ENCODE peak calls at places on chromosomes 2 and 18, in six cellular contexts. H is IMR-90; U is neural crest cell; V is RWPE1; P is CD8-positive, alpha-beta T cell; Q is lower lobe of right lung. N is an unnamed sample.

GRCh38 chr2:97849881-97850540 is 136.6 kb downstream of the ZAP70 start:
- DNase-seq in H (peak), U (no peak), V (peak), P (no peak), Q (no peak), N (no peak)

GRCh38 chr2:109217362-109218086 is 88.5 kb downstream of the SH3RF3 start:
- DNase-seq in H (peak), U (no peak), V (no peak), P (no peak), Q (no peak), N (no peak)

GRCh38 chr18:3248062-3248669 is 565 bp downstream of the MYL12A start:
- DNase-seq in H (peak), U (peak), V (no peak), P (no peak), Q (no peak), N (peak)

GRCh38 chr2:28652217-28652616 is 99.4 kb upstream of the PPP1CB start:
- DNase-seq in H (peak), U (no peak), V (no peak), P (no peak), Q (no peak), N (no peak)

GRCh38 chr2:32591669-32592463 is 36.0 kb upstream of the TTC27 start:
- DNase-seq in H (peak), U (no peak), V (no peak), P (no peak), Q (no peak), N (no peak)

GRCh38 chr2:45855374-45855773 is 203.9 kb downstream of the PRKCE start:
- DNase-seq in H (peak), U (no peak), V (no peak), P (no peak), Q (no peak), N (no peak)

GRCh38 chr2:68835636-68836035 is 35.6 kb downstream of the BMP10 start:
- DNase-seq in H (no peak), U (no peak), V (no peak), P (no peak), Q (no peak), N (no peak)

GRCh38 chr18:47901624-47902362 is 28.7 kb downstream of the SMAD2 start:
- DNase-seq in H (no peak), U (no peak), V (no peak), P (no peak), Q (no peak), N (no peak)

GRCh38 chr2:140990416-140990815 is 1140.4 kb downstream of the LRP1B start:
- DNase-seq in H (peak), U (no peak), V (no peak), P (no peak), Q (no peak), N (no peak)

GRCh38 chr2:29323301-29323700 is 208.1 kb downstream of the CLIP4 start:
- DNase-seq in H (no peak), U (no peak), V (no peak), P (no peak), Q (no peak), N (no peak)

GRCh38 chr2:119011162-119011909 is 69.3 kb downstream of the MARCO start:
- DNase-seq in H (peak), U (peak), V (peak), P (no peak), Q (peak), N (peak)

GRCh38 chr2:54666131-54666637 is 57.3 kb upstream of the EML6 start:
- DNase-seq in H (peak), U (no peak), V (no peak), P (no peak), Q (no peak), N (no peak)

GRCh38 chr2:57877811-57878572 is 168.6 kb upstream of the VRK2 start:
- DNase-seq in H (no peak), U (no peak), V (no peak), P (no peak), Q (no peak), N (peak)

GRCh38 chr2:60351802-60352201 is 201.7 kb downstream of the BCL11A start:
- DNase-seq in H (no peak), U (no peak), V (no peak), P (no peak), Q (no peak), N (no peak)

GRCh38 chr2:20609995-20610357 is 40.9 kb downstream of the HS1BP3 start:
- DNase-seq in H (no peak), U (no peak), V (no peak), P (no peak), Q (no peak), N (peak)

GRCh38 chr2:2318949-2319348 is 12.1 kb downstream of the MYT1L start:
- DNase-seq in H (no peak), U (no peak), V (no peak), P (no peak), Q (no peak), N (no peak)

GRCh38 chr2:240468300-240469238 is 33.1 kb downstream of the GPC1 start:
- DNase-seq in H (no peak), U (peak), V (no peak), P (no peak), Q (no peak), N (peak)

GRCh38 chr2:190119257-190119656 is 56.7 kb upstream of the MSTN start:
- DNase-seq in H (no peak), U (no peak), V (no peak), P (no peak), Q (peak), N (peak)

GRCh38 chr18:40583671-40584070 is 1371.4 kb upstream of the PIK3C3 start:
- DNase-seq in H (no peak), U (no peak), V (no peak), P (no peak), Q (peak), N (no peak)

GRCh38 chr2:119423041-119423440 is 8.6 kb upstream of the TMEM37 start:
- DNase-seq in H (no peak), U (no peak), V (no peak), P (no peak), Q (no peak), N (no peak)

GRCh38 chr2:68000170-68000825 is 62.5 kb downstream of the C1D start:
- DNase-seq in H (peak), U (no peak), V (no peak), P (no peak), Q (no peak), N (no peak)

GRCh38 chr2:215728504-215729065 is 284.8 kb downstream of the MREG start:
- DNase-seq in H (peak), U (no peak), V (peak), P (no peak), Q (peak), N (no peak)

GRCh38 chr2:12613137-12613912 is 103.4 kb upstream of the TRIB2 start:
- DNase-seq in H (no peak), U (no peak), V (no peak), P (no peak), Q (no peak), N (no peak)

GRCh38 chr18:3447035-3447894 is 2.7 kb upstream of the TGIF1 start:
- DNase-seq in H (peak), U (peak), V (peak), P (no peak), Q (peak), N (no peak)

GRCh38 chr2:235098273-235098672 is 146.5 kb downstream of the SH3BP4 start:
- DNase-seq in H (no peak), U (no peak), V (no peak), P (no peak), Q (no peak), N (no peak)

GRCh38 chr2:10905006-10905871 is 6.5 kb upstream of the KCNF1 start:
- DNase-seq in H (no peak), U (no peak), V (no peak), P (no peak), Q (no peak), N (no peak)

GRCh38 chr18:45731706-45732105 is 7.7 kb downstream of the SLC14A1 start:
- DNase-seq in H (no peak), U (no peak), V (no peak), P (no peak), Q (no peak), N (no peak)

GRCh38 chr2:69132960-69133590 is 120.1 kb downstream of the ANTXR1 start:
- DNase-seq in H (peak), U (no peak), V (no peak), P (no peak), Q (no peak), N (no peak)

GRCh38 chr2:146844226-146844990 is 1000.4 kb upstream of the ACVR2A start:
- DNase-seq in H (peak), U (no peak), V (peak), P (no peak), Q (no peak), N (no peak)

GRCh38 chr2:70850905-70851304 is 15.3 kb upstream of the CD207 start:
- DNase-seq in H (no peak), U (no peak), V (no peak), P (no peak), Q (no peak), N (no peak)

GRCh38 chr2:12071343-12071742 is 324.9 kb downstream of the LPIN1 start:
- DNase-seq in H (no peak), U (no peak), V (no peak), P (no peak), Q (no peak), N (no peak)

GRCh38 chr18:74598350-74599001 is 806 bp downstream of the ZNF407 start:
- DNase-seq in H (peak), U (peak), V (peak), P (peak), Q (peak), N (peak)

GRCh38 chr2:240586919-240587800 is 626 bp downstream of the CAPN10 start:
- DNase-seq in H (no peak), U (no peak), V (no peak), P (peak), Q (peak), N (peak)

GRCh38 chr18:25453556-25454269 is 101.7 kb upstream of the ZNF521 start:
- DNase-seq in H (peak), U (no peak), V (no peak), P (no peak), Q (no peak), N (no peak)

GRCh38 chr18:76524477-76524876 is 29.4 kb upstream of the ZNF516 start:
- DNase-seq in H (no peak), U (no peak), V (no peak), P (no peak), Q (no peak), N (no peak)

GRCh38 chr2:228841877-228842276 is 429.2 kb downstream of the PID1 start:
- DNase-seq in H (no peak), U (no peak), V (no peak), P (no peak), Q (no peak), N (no peak)

GRCh38 chr2:18339326-18339725 is 221.1 kb downstream of the RDH14 start:
- DNase-seq in H (peak), U (no peak), V (no peak), P (no peak), Q (no peak), N (no peak)

DNA sequence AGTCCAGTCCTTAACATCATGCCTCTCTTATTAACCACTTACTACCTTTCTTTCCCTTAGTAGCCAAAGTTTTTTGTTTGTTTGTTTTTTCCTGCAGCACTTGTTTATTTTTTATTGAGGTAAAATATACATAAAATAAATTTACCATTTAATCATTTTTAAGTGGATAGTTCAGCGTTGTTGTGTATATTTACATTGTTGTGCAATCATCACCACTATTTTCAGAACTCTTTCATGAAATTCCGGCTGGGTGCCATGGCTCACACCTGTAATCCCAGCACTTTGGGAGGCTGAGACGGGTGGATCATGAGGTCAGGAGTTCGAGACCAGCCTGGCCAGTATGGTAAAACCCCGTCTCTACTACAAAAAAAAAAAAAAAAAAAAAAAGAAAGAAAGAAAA is 38.1 kb upstream of the LHCGR start:
- DNase-seq in H (no peak), U (no peak), V (no peak), P (no peak), Q (no peak), N (no peak)
- TF ChIP-seq CTCF in H (no peak), U (no peak), V (no peak), P (no peak), Q (no peak), N (no peak)

GRCh38 chr2:88880441-88880953 is 189.0 kb downstream of the RPIA start:
- DNase-seq in H (peak), U (no peak), V (peak), P (no peak), Q (no peak), N (no peak)
- TF ChIP-seq CTCF in H (peak), U (peak), V (peak), P (peak), Q (peak), N (peak)

GRCh38 chr2:159774370-159774990 is 23.5 kb downstream of the CD302 start:
- DNase-seq in H (no peak), U (no peak), V (no peak), P (no peak), Q (no peak), N (no peak)

GRCh38 chr2:159773426-159773825 is 24.6 kb downstream of the CD302 start:
- DNase-seq in H (peak), U (no peak), V (no peak), P (no peak), Q (no peak), N (no peak)

GRCh38 chr2:159773876-159774275 is 24.1 kb downstream of the CD302 start:
- DNase-seq in H (peak), U (no peak), V (no peak), P (no peak), Q (no peak), N (no peak)

GRCh38 chr2:159775006-159775405 is 23.0 kb downstream of the CD302 start:
- DNase-seq in H (peak), U (no peak), V (no peak), P (no peak), Q (no peak), N (no peak)

GRCh38 chr2:159776321-159776720 is 21.7 kb downstream of the CD302 start:
- DNase-seq in H (no peak), U (no peak), V (no peak), P (no peak), Q (no peak), N (no peak)
- TF ChIP-seq CTCF in H (peak), U (peak), V (no peak), P (no peak), Q (no peak), N (no peak)

GRCh38 chr18:62523255-62523588 is 397 bp downstream of the ZCCHC2 start:
- DNase-seq in H (no peak), U (no peak), V (no peak), P (no peak), Q (no peak), N (no peak)

GRCh38 chr18:62521082-62521481 is 1.7 kb upstream of the ZCCHC2 start:
- DNase-seq in H (no peak), U (no peak), V (no peak), P (no peak), Q (no peak), N (no peak)

GRCh38 chr18:62521588-62521987 is 1.2 kb upstream of the ZCCHC2 start:
- DNase-seq in H (no peak), U (no peak), V (no peak), P (no peak), Q (no peak), N (no peak)

GRCh38 chr18:62522510-62523254 is at the start of gene ZCCHC2:
- DNase-seq in H (peak), U (peak), V (peak), P (peak), Q (peak), N (peak)

GRCh38 chr18:62522178-62522509 is 681 bp upstream of the ZCCHC2 start:
- DNase-seq in H (no peak), U (no peak), V (no peak), P (peak), Q (no peak), N (no peak)
- TF ChIP-seq CTCF in H (no peak), U (no peak), V (no peak), P (no peak), Q (no peak), N (no peak)

DNA sequence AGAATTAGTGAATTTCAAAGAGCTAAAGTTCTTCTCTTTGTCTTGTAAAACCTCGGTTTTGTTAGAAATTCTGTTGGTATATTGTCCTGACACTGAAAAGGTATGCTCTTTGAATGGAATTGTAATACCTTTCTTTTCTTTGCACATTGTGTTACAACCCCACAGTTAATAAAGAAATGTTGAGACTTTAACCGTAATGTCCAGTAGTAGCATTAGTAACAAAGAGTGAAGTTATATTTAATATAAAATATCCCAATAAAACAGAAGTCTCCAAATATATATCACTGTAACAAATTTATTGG is 69.8 kb downstream of the EHBP1 start:
- DNase-seq in H (no peak), U (no peak), V (no peak), P (no peak), Q (no peak), N (no peak)
- TF ChIP-seq CTCF in H (no peak), U (peak), V (peak), P (peak), Q (no peak), N (no peak)

DNA sequence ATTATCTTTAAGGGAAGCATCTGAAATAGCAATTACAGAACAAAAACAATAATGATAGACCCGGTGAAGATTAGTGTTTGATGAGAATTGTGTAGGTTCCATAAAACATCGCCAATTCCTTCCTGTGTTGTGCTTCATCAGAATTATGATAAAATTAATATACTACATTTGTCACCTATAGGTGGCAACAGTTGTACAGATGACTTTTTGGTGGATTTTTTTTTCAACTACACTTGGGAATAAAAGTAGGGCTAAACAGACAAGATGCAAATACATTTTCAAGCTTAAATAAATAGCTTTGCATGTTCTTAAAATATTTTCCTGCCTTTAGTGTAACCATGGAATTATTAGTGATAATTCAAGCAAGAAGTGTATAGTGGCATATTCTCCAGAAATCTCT is 7.0 kb upstream of the LYPD1 start:
- DNase-seq in H (no peak), U (no peak), V (no peak), P (no peak), Q (no peak), N (no peak)
- TF ChIP-seq CTCF in H (peak), U (peak), V (no peak), P (no peak), Q (no peak), N (peak)

N was measured in glutamatergic neuron.